ENCODE peak calls at places on chromosomes 16 and 17, in six cellular contexts. B is HFF-Myc, A is cardiac fibroblast, K is OCI-LY7, W is kidney, L is body of pancreas. P is an unnamed sample.

GRCh38 chr17:45908935-45909334 is 14.6 kb downstream of the MAPT start:
- DNase-seq in A (no peak), L (no peak), B (no peak), W (no peak), K (no peak), P (no peak)

GRCh38 chr17:11950771-11951519 is 46.3 kb downstream of the ZNF18 start:
- DNase-seq in W (no peak), L (no peak), B (no peak), K (no peak), A (peak), P (peak)

GRCh38 chr17:36885161-36885735 is 52.0 kb upstream of the LHX1 start:
- DNase-seq in A (peak), K (no peak), W (no peak), L (no peak), B (no peak), P (peak)

GRCh38 chr17:41263212-41263611 is 2.0 kb upstream of the KRTAP9-6 start:
- DNase-seq in L (no peak), B (no peak), A (no peak), W (no peak), K (no peak), P (no peak)

GRCh38 chr17:7842950-7843535 is 9.0 kb downstream of the KDM6B start:
- DNase-seq in W (peak), K (peak), A (peak), B (no peak), L (peak), P (peak)

GRCh38 chr16:50878966-50879615 is 137.2 kb downstream of the CYLD start:
- DNase-seq in L (no peak), W (no peak), K (no peak), B (no peak), A (no peak), P (no peak)

GRCh38 chr16:50808929-50809538 is 67.1 kb downstream of the CYLD start:
- DNase-seq in K (no peak), W (no peak), A (no peak), L (no peak), B (no peak), P (no peak)

GRCh38 chr17:58401287-58401686 is 16.0 kb downstream of the RNF43 start:
- DNase-seq in A (no peak), W (no peak), K (no peak), B (no peak), L (no peak), P (no peak)

GRCh38 chr17:32806646-32807045 is 70.3 kb downstream of the MYO1D start:
- DNase-seq in B (no peak), A (no peak), W (no peak), L (no peak), K (no peak), P (no peak)

GRCh38 chr17:66715076-66715675 is 119.7 kb upstream of the CACNG5 start:
- DNase-seq in W (no peak), A (no peak), B (no peak), K (no peak), L (no peak), P (no peak)

GRCh38 chr17:79742589-79742918 is 11.8 kb downstream of the ENPP7 start:
- DNase-seq in W (no peak), L (no peak), K (no peak), B (no peak), A (no peak), P (no peak)
- H3K4me3 ChIP-seq in W (no peak), L (no peak), K (no peak), B (no peak), A (no peak), P (no peak)

GRCh38 chr17:42673266-42673884 is 3.4 kb downstream of the PLEKHH3 start:
- DNase-seq in L (peak), B (no peak), A (no peak), K (no peak), W (peak), P (no peak)

GRCh38 chr17:42674755-42675347 is 1.9 kb downstream of the PLEKHH3 start:
- DNase-seq in W (peak), L (peak), B (no peak), A (no peak), K (peak), P (no peak)

GRCh38 chr17:42675984-42676423 is 790 bp downstream of the PLEKHH3 start:
- DNase-seq in B (no peak), W (peak), K (peak), A (no peak), L (peak), P (peak)

GRCh38 chr17:42675348-42675983 is 1.3 kb downstream of the PLEKHH3 start:
- DNase-seq in L (peak), B (no peak), K (peak), W (peak), A (no peak), P (no peak)

DNA sequence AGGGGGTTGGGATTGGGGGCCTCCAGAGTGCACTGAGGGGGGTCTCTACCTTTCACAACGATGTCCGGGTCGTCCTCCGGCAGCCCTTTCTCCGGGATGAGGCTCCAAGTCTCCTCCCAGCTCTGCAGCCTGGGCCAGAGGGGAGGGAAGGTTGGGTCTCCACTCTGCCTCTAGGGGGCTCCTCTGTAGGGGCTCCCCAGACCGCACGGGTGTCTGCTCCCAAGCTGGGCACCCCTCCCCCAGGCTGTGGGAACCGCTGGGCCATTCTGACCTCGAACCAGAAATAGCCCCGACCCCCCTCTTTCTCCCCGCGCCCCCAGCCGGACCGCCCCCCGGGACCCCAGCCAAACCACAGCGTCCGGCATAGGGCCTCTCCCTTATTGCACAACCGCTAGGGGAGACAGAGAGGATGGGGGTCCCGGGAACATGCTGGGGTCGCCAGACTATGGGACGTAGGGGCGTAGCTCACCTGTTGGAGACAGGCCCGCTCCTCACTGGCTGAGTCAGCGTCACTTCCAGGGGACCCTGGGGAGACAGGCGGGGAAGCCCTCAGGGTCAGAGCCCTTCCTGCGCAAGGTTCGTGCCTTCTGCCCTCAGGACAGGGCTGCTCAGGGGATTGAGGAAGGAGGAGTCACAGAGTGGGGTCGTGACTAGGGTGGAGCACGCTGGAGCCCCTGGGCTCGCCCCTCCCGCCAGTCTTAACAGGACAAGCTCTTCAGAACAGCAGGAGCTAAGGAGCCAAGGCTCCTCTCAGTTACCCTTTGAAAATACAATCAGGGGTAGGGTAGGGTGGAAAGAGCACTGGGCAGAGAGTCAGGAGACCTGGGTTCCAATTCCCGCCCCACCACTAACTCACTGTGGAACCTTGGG is 2.7 kb downstream of the PLEKHH3 start:
- DNase-seq in W (peak), K (peak), B (no peak), L (peak), A (peak), P (peak)
- TF ChIP-seq CTCF in W (no peak), K (peak), B (peak), L (no peak), A (peak), P (peak)

GRCh38 chr16:28208131-28208530 is 3.6 kb downstream of the XPO6 start:
- DNase-seq in A (no peak), W (no peak), K (no peak), L (no peak), B (no peak), P (no peak)
- H3K4me3 ChIP-seq in A (no peak), W (no peak), K (no peak), L (no peak), B (peak), P (no peak)

GRCh38 chr16:894841-895240 is 75.9 kb downstream of the LMF1 start:
- DNase-seq in A (no peak), W (no peak), B (no peak), L (no peak), K (no peak), P (no peak)

GRCh38 chr16:894136-894535 is 76.6 kb downstream of the LMF1 start:
- DNase-seq in B (no peak), K (no peak), A (no peak), L (peak), W (no peak), P (no peak)

GRCh38 chr16:892536-893255 is 78.1 kb downstream of the LMF1 start:
- DNase-seq in W (no peak), A (no peak), B (no peak), K (no peak), L (no peak), P (no peak)

GRCh38 chr16:892006-892405 is 78.8 kb downstream of the LMF1 start:
- DNase-seq in K (no peak), A (no peak), L (no peak), B (no peak), W (no peak), P (no peak)

DNA sequence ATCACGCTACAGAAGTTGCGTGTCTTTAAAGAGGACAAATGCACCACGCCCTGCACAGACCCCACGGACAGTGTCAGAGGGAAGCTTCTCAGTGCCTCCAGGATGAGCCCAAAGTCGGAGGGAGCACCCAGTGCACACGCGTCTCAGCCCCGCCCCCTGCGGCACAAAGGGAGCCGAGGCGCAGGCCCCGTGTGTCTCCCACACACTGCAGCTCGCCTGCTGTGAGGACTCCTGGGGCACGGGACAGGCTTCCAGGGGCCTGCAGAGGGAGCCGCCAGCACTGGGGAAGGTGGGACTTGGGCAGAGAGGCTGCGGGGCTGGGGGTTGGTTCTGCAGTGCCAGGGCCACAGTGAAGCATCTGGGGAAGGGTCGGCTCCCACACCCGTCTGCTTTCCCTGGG is 77.4 kb downstream of the LMF1 start:
- DNase-seq in W (no peak), A (no peak), L (no peak), B (no peak), K (no peak), P (no peak)
- TF ChIP-seq CTCF in W (no peak), A (no peak), L (no peak), B (no peak), K (peak), P (no peak)

GRCh38 chr16:47888142-47888541 is 267.7 kb downstream of the ABCC12 start:
- DNase-seq in W (no peak), K (no peak), B (peak), A (peak), L (no peak), P (peak)
- H3K4me3 ChIP-seq in W (no peak), K (no peak), B (no peak), A (no peak), L (no peak), P (no peak)

GRCh38 chr16:20952144-20952797 is 51.7 kb downstream of the LYRM1 start:
- DNase-seq in W (no peak), B (no peak), K (no peak), L (no peak), A (no peak), P (no peak)

GRCh38 chr16:20954574-20954973 is 54.0 kb downstream of the LYRM1 start:
- DNase-seq in L (no peak), A (no peak), K (no peak), B (no peak), W (no peak), P (no peak)

GRCh38 chr16:20957153-20957552 is 56.6 kb downstream of the LYRM1 start:
- DNase-seq in B (no peak), A (no peak), L (no peak), K (no peak), W (no peak), P (no peak)

GRCh38 chr16:20960899-20961298 is 60.3 kb downstream of the LYRM1 start:
- DNase-seq in A (no peak), B (no peak), W (no peak), K (no peak), L (no peak), P (no peak)

GRCh38 chr16:20956319-20956718 is 55.7 kb downstream of the LYRM1 start:
- DNase-seq in W (no peak), A (peak), B (peak), L (no peak), K (no peak), P (peak)
- TF ChIP-seq CTCF in W (no peak), A (no peak), B (no peak), L (no peak), K (no peak), P (no peak)

GRCh38 chr16:83011939-83012338 is 385.2 kb downstream of the CDH13 start:
- DNase-seq in A (no peak), K (no peak), L (no peak), B (no peak), W (no peak), P (no peak)
- H3K4me3 ChIP-seq in A (no peak), K (no peak), L (no peak), B (no peak), W (no peak), P (no peak)

DNA sequence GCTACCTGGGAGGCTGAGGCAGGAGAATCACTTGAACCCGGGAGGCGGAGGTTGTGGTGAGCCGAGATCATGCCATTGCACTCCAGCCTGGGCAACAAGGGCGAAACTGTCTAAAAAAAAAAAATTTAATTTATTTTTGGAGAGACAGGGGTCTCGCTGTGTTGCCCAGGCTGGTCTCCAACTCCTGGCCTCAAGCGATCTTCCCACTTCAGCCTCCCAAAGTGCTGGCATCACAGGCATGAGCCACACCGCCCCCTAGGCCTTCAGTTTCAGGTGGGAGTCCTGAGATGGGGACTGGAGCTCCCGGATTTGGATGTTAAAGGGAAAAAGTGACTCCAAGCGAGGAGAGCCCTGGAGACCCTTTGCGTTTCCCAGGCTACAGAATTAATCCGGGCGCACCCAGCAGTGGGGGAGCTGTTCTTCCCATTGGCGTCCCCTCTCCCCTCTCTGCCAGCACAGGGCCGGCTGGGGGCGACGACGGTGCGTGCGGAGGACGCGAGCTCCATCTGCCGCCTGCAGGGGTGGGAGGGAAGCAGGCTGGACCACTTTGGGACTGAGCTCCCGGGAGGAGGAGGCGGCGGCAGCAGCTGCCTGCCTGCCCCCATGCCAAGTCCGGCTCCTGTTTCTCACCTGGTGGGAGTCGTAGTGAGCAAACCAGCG is 49.3 kb upstream of the USP7 start:
- DNase-seq in W (peak), A (peak), L (no peak), K (no peak), B (no peak), P (peak)
- TF ChIP-seq CTCF in W (no peak), A (no peak), L (no peak), K (no peak), B (peak), P (no peak)